ENCODE peak calls at places on chromosomes 1 and 21, in nine cellular contexts. O is CD8-positive, alpha-beta memory T cell; L is testis; T is cardiac muscle cell; F is HT-29; G is esophagus squamous epithelium; U is ELF-1; A is posterior vena cava; E is GDM1. Y is an unnamed sample.
A peak's percentile ranks its signal among the peaks of the same experiment; 100 is the strongest.

GRCh38 chr1:27496604-27497155 is 6.7 kb upstream of the WASF2 start:
- DNase-seq in O (no peak), U (peak; percentile 84), L (peak; percentile 54), T (peak; percentile 82), G (no peak), A (peak; percentile 81), E (no peak), F (no peak), Y (peak; percentile 90)

GRCh38 chr1:9714257-9714718 is 62.8 kb downstream of the PIK3CD start:
- DNase-seq in A (no peak), F (no peak), O (peak; percentile 49), G (no peak), E (no peak), L (no peak), U (peak; percentile 63), T (no peak), Y (no peak)

GRCh38 chr1:174266476-174266875 is 107.2 kb downstream of the RABGAP1L start:
- DNase-seq in U (no peak), F (no peak), T (no peak), L (no peak), E (no peak), O (no peak), G (no peak), A (no peak), Y (no peak)

GRCh38 chr21:41651830-41652229 is 115.0 kb downstream of the RIPK4 start:
- DNase-seq in L (no peak), F (no peak), T (no peak), G (no peak), O (no peak), U (no peak), A (no peak), E (no peak), Y (no peak)

GRCh38 chr1:21839337-21840037 is 27.4 kb downstream of the LDLRAD2 start:
- DNase-seq in A (no peak), O (no peak), G (no peak), E (no peak), T (no peak), F (no peak), L (no peak), U (no peak), Y (no peak)

GRCh38 chr1:164733070-164733469 is 174.1 kb downstream of the PBX1 start:
- DNase-seq in F (no peak), L (no peak), A (no peak), O (no peak), U (no peak), E (no peak), G (no peak), T (peak; percentile 54), Y (peak; percentile 74)

GRCh38 chr21:32320059-32320458 is 21.4 kb downstream of the MRAP start:
- DNase-seq in G (no peak), T (no peak), E (no peak), O (no peak), A (no peak), U (no peak), F (no peak), L (no peak), Y (no peak)

GRCh38 chr1:35047188-35047858 is 15.6 kb upstream of the ZMYM6 start:
- DNase-seq in A (no peak), U (no peak), L (no peak), E (no peak), O (no peak), G (no peak), T (peak; percentile 97), F (no peak), Y (no peak)

GRCh38 chr1:207745839-207746767 is 5.8 kb upstream of the CD46 start:
- DNase-seq in T (no peak), G (no peak), A (no peak), E (no peak), L (no peak), F (peak; percentile 72), U (peak; percentile 32), O (no peak), Y (peak; percentile 86)

GRCh38 chr1:187408217-187409004 is 579.7 kb downstream of the PLA2G4A start:
- DNase-seq in T (peak; percentile 67), E (no peak), O (no peak), L (no peak), G (no peak), A (no peak), U (peak; percentile 66), F (no peak), Y (peak; percentile 86)

GRCh38 chr1:192159769-192160168 is 1.5 kb downstream of the RGS18 start:
- DNase-seq in U (no peak), T (peak; percentile 9), F (no peak), G (no peak), A (no peak), E (no peak), L (no peak), O (no peak), Y (no peak)

GRCh38 chr21:45284456-45284741 is 3.3 kb downstream of the POFUT2 start:
- DNase-seq in O (no peak), L (no peak), G (no peak), U (no peak), E (no peak), T (no peak), A (no peak), F (no peak), Y (no peak)

GRCh38 chr1:151156515-151156819 is at the start of gene TNFAIP8L2:
- DNase-seq in E (peak; percentile 72), L (no peak), G (no peak), U (no peak), O (peak; percentile 51), A (peak; percentile 87), T (no peak), F (no peak), Y (peak; percentile 52)

GRCh38 chr1:225442156-225442555 is 14.3 kb upstream of the LBR start:
- DNase-seq in T (no peak), L (no peak), U (no peak), F (no peak), A (no peak), E (no peak), O (no peak), G (no peak), Y (no peak)

GRCh38 chr1:210214573-210215409 is 17.8 kb upstream of the SERTAD4 start:
- DNase-seq in E (no peak), U (peak; percentile 27), F (no peak), T (no peak), O (no peak), G (no peak), A (no peak), L (no peak), Y (no peak)

GRCh38 chr1:206696812-206697585 is 12.3 kb downstream of the MAPKAPK2 start:
- DNase-seq in L (no peak), G (no peak), U (no peak), E (no peak), O (no peak), F (no peak), T (peak; percentile 47), A (no peak), Y (no peak)

GRCh38 chr1:84436907-84437667 is 38.8 kb downstream of the DNASE2B start:
- DNase-seq in F (no peak), E (peak; percentile 32), L (peak; percentile 15), A (no peak), O (no peak), G (no peak), T (no peak), U (no peak), Y (no peak)

GRCh38 chr1:109959974-109960744 is 24.4 kb upstream of the AHCYL1 start:
- DNase-seq in E (no peak), U (peak; percentile 87), T (peak; percentile 82), G (no peak), O (no peak), F (peak; percentile 47), A (no peak), L (no peak), Y (peak; percentile 90)

GRCh38 chr1:60564196-60564595 is 490.6 kb upstream of the C1orf87 start:
- DNase-seq in G (no peak), O (no peak), U (no peak), T (peak; percentile 61), E (no peak), L (no peak), A (no peak), F (no peak), Y (no peak)

GRCh38 chr1:203199481-203200058 is 13.1 kb upstream of the CHI3L1 start:
- DNase-seq in A (peak; percentile 58), E (no peak), L (no peak), G (no peak), F (no peak), T (no peak), O (no peak), U (no peak), Y (no peak)

GRCh38 chr1:94919241-94920030 is 7.5 kb downstream of the CNN3 start:
- DNase-seq in E (no peak), T (no peak), A (no peak), U (no peak), G (no peak), O (no peak), F (no peak), L (no peak), Y (no peak)

Y was measured in islet precursor cell.